ENCODE peak calls at places on chromosomes 5 and 9, in eight cellular contexts. T, G, A, C, Q, Z, X and P are unnamed samples.

GRCh38 chr9:114503522-114504340 is 1.5 kb downstream of the WHRN start:
- DNase-seq in Q (no peak), C (no peak), A (no peak), Z (no peak), X (no peak), G (no peak), T (no peak), P (peak)

GRCh38 chr9:131180454-131180853 is 55.1 kb downstream of the NUP214 start:
- DNase-seq in Q (no peak), G (no peak), X (no peak), C (no peak), T (no peak), Z (no peak), A (no peak), P (no peak)

GRCh38 chr9:108058137-108058779 is 568.7 kb upstream of the KLF4 start:
- DNase-seq in Z (peak), T (no peak), Q (no peak), X (no peak), G (no peak), A (no peak), C (no peak), P (no peak)

GRCh38 chr5:2105141-2105540 is 222.4 kb upstream of the IRX4 start:
- DNase-seq in Q (peak), G (no peak), C (no peak), X (peak), T (no peak), A (no peak), Z (no peak), P (no peak)

GRCh38 chr9:35795701-35796100 is 4.3 kb downstream of the NPR2 start:
- DNase-seq in C (no peak), X (no peak), A (no peak), Z (no peak), G (no peak), Q (no peak), T (no peak), P (no peak)

GRCh38 chr9:21542780-21543179 is 60.7 kb upstream of the IFNE start:
- DNase-seq in G (no peak), Q (no peak), Z (no peak), A (no peak), X (no peak), C (no peak), T (no peak), P (no peak)

GRCh38 chr9:93060746-93061259 is 2.3 kb downstream of the SUSD3 start:
- DNase-seq in G (no peak), X (peak), T (no peak), Z (peak), C (no peak), A (no peak), Q (no peak), P (peak)

GRCh38 chr9:71120439-71121247 is 778 bp downstream of the TRPM3 start:
- DNase-seq in X (no peak), Q (no peak), A (no peak), G (no peak), T (no peak), C (no peak), Z (no peak), P (no peak)

GRCh38 chr5:74471875-74472274 is 168.7 kb downstream of the ENC1 start:
- DNase-seq in Q (no peak), A (no peak), Z (no peak), X (no peak), C (no peak), T (no peak), G (no peak), P (no peak)

GRCh38 chr5:167512111-167512510 is 779.3 kb upstream of the WWC1 start:
- DNase-seq in A (no peak), C (no peak), Q (no peak), X (no peak), G (no peak), T (no peak), Z (no peak), P (no peak)

GRCh38 chr5:39362646-39363045 is 1.6 kb downstream of the C9 start:
- DNase-seq in C (no peak), G (no peak), X (no peak), T (no peak), A (no peak), Q (no peak), Z (no peak), P (no peak)

DNA sequence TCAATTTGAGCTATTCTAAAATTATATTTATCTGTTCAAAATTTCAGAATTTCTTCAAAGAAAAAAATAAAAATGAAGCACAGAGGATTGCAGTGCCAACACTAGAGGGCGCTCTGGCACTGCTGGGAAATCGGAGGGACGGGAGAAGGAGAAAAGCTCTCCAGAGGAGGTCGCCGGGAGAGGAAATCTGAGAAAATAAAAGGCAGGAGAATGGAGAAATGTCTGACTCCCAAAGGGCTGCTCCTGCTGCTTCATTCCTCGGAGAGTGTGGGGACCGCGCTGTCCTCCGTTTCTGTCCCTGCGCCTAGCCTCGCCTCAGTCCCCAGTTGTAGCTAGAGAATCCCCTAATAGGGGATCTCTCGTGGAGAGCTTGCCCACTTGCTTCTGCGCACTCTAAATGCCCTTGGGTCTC is 40.0 kb upstream of the ARSB start:
- DNase-seq in G (peak), T (peak), A (peak), Z (peak), C (peak), Q (peak), X (peak), P (peak)
- H3K4me3 ChIP-seq in G (no peak), T (no peak), A (peak), Z (peak), C (no peak), Q (no peak), X (no peak), P (no peak)

GRCh38 chr9:133090752-133091325 is 29.1 kb downstream of the CEL start:
- DNase-seq in A (no peak), G (no peak), Z (no peak), C (no peak), T (no peak), X (no peak), Q (no peak), P (no peak)
- TF ChIP-seq POLR2A in A (no peak), G (no peak), Z (no peak), C (no peak), T (no peak), X (no peak), Q (no peak), P (no peak)

GRCh38 chr5:169116961-169117461 is 183.9 kb downstream of the SLIT3 start:
- DNase-seq in C (no peak), X (no peak), G (no peak), Q (no peak), A (peak), T (no peak), Z (peak), P (no peak)
- H3K27ac ChIP-seq in C (no peak), X (no peak), G (no peak), Q (no peak), A (no peak), T (no peak), Z (no peak), P (no peak)

DNA sequence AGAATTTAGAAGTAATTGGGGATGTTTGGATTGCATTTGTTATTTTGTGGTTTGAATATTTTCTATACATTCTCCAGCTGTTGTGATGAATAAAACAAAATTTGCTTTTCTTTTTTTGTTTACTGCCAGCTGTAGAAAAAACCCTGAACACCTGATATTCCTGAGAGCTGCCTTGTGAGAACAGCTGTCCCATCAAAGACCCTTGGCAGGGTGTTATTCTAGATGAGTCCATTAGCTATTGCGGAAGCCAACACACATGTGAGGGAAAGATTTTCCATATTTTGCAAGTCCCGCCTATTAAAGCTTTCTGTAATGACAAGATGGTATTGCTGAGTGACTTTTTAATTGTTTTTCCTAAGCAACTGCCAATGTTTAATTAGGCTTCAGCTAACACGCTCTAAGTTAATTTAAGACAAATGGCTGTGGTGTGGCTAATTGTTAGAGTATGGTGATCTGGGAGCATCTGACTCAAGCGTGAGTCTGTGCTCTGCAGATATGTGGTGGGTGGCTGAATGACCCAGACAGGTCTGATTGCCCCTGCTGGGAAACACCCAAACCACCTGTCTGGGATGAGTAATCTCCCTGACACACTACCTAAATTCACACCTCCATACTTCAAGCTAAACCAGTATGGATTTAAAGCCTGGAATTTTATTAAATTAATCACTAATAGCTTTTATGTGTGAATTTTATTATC is 86.5 kb upstream of the PRLR start:
- DNase-seq in Z (no peak), G (no peak), A (no peak), X (no peak), C (no peak), Q (no peak), T (no peak), P (no peak)
- H3K4me3 ChIP-seq in Z (no peak), G (no peak), A (no peak), X (no peak), C (no peak), Q (no peak), T (no peak), P (no peak)

DNA sequence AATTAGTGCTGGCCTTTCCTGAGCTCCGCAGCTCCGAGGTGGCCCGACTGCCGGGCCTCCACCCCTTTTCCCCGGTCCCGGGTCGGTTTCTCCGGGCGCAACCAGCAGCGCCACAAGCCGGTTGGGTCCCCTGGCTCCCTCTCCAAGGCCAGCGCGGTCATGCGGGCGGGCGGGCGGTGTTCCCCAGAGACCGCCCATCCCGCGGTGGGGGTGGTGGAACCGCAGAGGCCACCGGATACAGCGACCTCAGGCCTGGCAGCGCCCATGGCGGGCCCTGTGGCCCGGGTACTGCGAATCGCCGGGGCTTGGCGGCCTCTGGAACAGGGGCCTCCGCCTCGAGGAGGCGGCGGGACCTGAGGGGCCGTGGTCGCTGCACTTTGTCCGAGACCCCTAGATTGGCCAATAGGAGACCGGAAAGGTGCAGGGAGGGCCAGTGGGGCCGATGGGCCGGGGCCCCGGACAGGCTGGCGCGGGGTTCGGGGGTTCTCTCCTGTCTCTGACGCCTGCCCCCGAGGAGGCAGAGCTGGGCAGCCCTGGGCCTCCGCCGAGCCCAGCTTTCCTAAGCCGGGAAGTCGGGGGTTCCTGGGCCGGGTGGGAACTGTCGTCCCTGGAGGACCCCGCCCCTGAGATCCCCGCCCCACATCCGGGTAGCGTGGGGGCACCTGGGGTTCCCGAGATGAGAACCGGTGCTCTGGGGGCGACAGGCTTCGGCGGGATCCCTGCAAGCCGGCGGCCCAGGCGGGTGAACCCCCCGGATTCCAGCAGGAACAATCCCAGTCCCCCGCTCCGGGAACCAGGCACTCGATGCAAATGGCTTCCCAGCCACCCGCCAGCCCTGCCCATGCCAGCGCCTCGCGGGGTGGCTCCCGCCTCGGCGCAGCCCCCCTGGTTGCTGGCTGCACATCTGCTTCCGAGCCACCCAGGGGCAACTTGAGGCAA is 293.9 kb downstream of the ZSWIM6 start:
- DNase-seq in A (peak), C (peak), Z (peak), X (peak), T (no peak), Q (peak), G (peak), P (peak)
- TF ChIP-seq POLR2A in A (peak), C (peak), Z (peak), X (peak), T (no peak), Q (peak), G (no peak), P (no peak)

DNA sequence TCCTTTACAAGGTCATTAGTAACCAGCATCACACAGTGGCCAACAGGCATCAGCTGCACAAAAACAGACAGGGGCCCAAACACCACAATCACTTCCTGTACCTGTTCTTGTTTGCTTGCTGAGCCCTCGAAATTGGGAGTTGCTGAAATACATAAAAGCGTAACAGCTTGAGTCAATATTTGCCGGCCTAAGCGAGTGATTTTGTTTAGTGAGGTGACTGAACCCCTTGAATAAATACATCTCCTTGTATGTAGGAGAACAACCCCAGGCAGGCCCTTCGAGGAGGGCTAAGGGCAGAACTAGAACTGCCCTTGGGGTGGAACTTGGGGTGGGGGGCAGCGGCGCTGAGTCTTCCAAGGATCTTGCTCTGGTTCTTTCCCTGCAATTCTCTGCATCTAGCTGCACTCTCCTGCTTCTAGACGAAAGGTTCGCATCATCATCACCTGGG is 502.5 kb downstream of the RASEF start:
- DNase-seq in A (no peak), X (peak), G (no peak), T (no peak), C (peak), Z (no peak), Q (no peak), P (no peak)
- H3K27ac ChIP-seq in A (no peak), X (peak), G (no peak), T (no peak), C (no peak), Z (no peak), Q (no peak), P (no peak)

DNA sequence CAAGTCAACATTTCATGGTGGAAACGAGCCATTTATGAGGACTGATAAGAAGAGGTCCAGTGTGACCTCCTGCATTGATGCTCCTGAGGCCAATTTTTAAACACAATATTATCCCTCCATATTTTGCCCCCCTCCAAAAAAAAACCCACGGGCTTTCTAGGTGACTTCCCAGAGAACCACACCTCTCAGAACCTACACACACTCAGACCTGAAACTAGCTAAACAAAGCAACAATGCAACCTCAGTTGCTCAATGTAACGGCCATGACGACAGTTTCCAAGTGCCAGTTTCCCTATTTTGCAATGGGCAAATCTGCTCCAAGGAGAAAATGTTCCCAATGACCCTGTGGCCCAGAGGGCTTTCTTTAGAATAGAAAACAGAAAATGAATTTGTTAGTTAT is 3.5 kb downstream of the NRG2 start:
- DNase-seq in G (no peak), Z (no peak), Q (peak), X (no peak), C (peak), A (no peak), T (no peak), P (no peak)
- H3K4me3 ChIP-seq in G (no peak), Z (no peak), Q (no peak), X (no peak), C (no peak), A (no peak), T (no peak), P (no peak)

DNA sequence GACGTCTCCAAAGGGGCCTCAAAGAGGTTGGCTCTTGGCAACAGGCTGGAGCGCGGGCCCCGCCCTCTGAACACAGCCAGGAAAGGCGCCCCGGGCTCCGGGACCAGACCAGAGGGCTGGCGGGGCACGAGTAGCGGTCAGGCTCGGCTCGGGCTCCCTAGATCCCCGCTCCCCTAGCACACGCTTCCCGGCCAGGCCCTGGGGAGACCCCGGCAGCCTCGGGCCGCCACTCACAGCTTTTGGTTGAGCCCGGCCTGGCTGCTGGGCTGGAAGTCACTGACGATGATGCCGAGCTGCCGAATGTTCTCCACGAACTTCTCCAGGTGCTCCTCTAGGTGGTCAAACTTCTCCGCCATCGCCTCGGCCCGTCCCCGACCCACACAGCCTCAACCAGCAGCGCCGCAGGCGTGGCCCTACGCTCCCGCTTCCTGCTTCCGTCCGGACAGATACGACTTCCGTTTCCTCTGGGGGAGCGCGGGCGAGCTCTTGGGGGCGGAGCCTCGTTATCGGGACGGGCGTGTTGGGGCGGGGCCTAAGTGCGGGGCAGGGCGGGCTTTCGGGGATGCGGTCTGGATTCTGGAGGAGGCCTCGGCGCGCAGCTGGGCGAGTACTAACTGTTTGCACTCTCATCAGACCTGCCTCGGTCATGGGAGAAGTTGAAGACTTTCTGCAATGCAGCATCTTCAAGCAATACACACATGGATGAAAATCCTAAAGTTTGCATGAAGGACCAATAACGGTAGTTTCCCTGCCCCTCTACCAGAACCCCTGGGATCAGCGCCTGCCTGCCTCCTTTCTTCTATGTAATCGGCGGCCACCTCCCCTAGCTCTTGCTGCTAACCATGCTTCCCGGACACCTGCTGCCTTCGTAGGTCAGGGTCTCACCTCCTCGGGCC is at the start of gene MED10:
- DNase-seq in A (peak), Z (peak), Q (peak), C (peak), X (peak), G (peak), T (peak), P (peak)
- TF ChIP-seq POLR2A in A (peak), Z (peak), Q (peak), C (peak), X (peak), G (no peak), T (peak), P (no peak)

GRCh38 chr5:110335361-110336046 is 391.0 kb downstream of the TMEM232 start:
- DNase-seq in A (no peak), Z (no peak), T (no peak), X (no peak), Q (no peak), C (no peak), G (no peak), P (no peak)
- H3K27ac ChIP-seq in A (no peak), Z (no peak), T (no peak), X (no peak), Q (no peak), C (no peak), G (no peak), P (no peak)